ENCODE peak calls at places on chromosomes 1 and 21, in four cellular contexts. Y, Z, W and A are unnamed samples.

GRCh38 chr1:166836733-166837132 is 2.5 kb upstream of the POGK start:
- DNase-seq in W (no peak), Z (no peak), Y (no peak), A (no peak)

GRCh38 chr1:33010946-33011731 is 25.5 kb downstream of the AK2 start:
- DNase-seq in Y (no peak), W (no peak), Z (peak; percentile 72), A (peak; percentile 40)

GRCh38 chr1:57163332-57163731 is 197.5 kb upstream of the C8B start:
- DNase-seq in W (no peak), Z (no peak), Y (no peak), A (no peak)

GRCh38 chr1:218585565-218586184 is 240.5 kb downstream of the TGFB2 start:
- DNase-seq in Y (peak; percentile 29), W (no peak), Z (peak; percentile 70), A (peak; percentile 91)

GRCh38 chr1:179742717-179743678 is at the start of gene FAM163A:
- DNase-seq in Z (no peak), Y (no peak), W (no peak), A (no peak)

GRCh38 chr1:64320470-64320869 is 117.0 kb downstream of the UBE2U start:
- DNase-seq in W (no peak), Y (no peak), Z (peak; percentile 27), A (no peak)

GRCh38 chr1:10634428-10635384 is 160.0 kb downstream of the PEX14 start:
- DNase-seq in Z (no peak), W (no peak), Y (no peak), A (no peak)

GRCh38 chr1:183106166-183106565 is 79.9 kb upstream of the LAMC2 start:
- DNase-seq in Z (no peak), Y (peak; percentile 15), W (no peak), A (peak; percentile 26)

GRCh38 chr1:187067160-187067559 is 238.4 kb downstream of the PLA2G4A start:
- DNase-seq in W (no peak), Z (no peak), Y (no peak), A (no peak)

GRCh38 chr1:51297401-51298321 is 32.7 kb downstream of the TTC39A start:
- DNase-seq in Y (no peak), W (no peak), Z (no peak), A (no peak)

GRCh38 chr1:40783001-40783905 is at the start of gene KCNQ4:
- DNase-seq in Z (no peak), Y (no peak), W (no peak), A (no peak)

GRCh38 chr1:2597441-2598328 is 11.1 kb downstream of the PRXL2B start:
- DNase-seq in Z (no peak), W (no peak), Y (no peak), A (no peak)

GRCh38 chr1:1455366-1455884 is 5.9 kb downstream of the ATAD3C start:
- DNase-seq in W (no peak), Y (no peak), Z (no peak), A (no peak)

GRCh38 chr1:104072915-104073371 is 323.2 kb downstream of the AMY1C start:
- DNase-seq in Z (no peak), W (no peak), Y (no peak), A (no peak)

GRCh38 chr1:1004780-1005697 is 5.1 kb upstream of the HES4 start:
- DNase-seq in Y (no peak), Z (peak; percentile 60), W (no peak), A (peak; percentile 35)

GRCh38 chr1:83998205-83998598 is 730 bp downstream of the TTLL7 start:
- DNase-seq in Z (peak; percentile 36), W (no peak), Y (no peak), A (peak; percentile 17)

GRCh38 chr1:119968601-119969000 is 72.3 kb upstream of the ADAM30 start:
- DNase-seq in Z (no peak), Y (no peak), W (no peak), A (no peak)

GRCh38 chr1:81165963-81166362 is 634.8 kb upstream of the ADGRL2 start:
- DNase-seq in W (no peak), Y (no peak), Z (no peak), A (no peak)

GRCh38 chr1:50645147-50645546 is 221.9 kb upstream of the DMRTA2 start:
- DNase-seq in Z (no peak), W (no peak), Y (no peak), A (no peak)

GRCh38 chr1:79235221-79236002 is 228.9 kb upstream of the ADGRL4 start:
- DNase-seq in Y (no peak), Z (peak; percentile 52), W (no peak), A (peak; percentile 48)

GRCh38 chr1:7575041-7575400 is 196.1 kb upstream of the VAMP3 start:
- DNase-seq in W (no peak), Z (no peak), Y (no peak), A (no peak)

GRCh38 chr1:204202481-204202880 is 6.2 kb upstream of the KISS1 start:
- DNase-seq in Z (no peak), W (no peak), Y (no peak), A (no peak)

GRCh38 chr1:86352096-86352495 is 44.0 kb downstream of the ODF2L start:
- DNase-seq in W (no peak), Z (peak; percentile 44), Y (no peak), A (no peak)

GRCh38 chr1:91349524-91349923 is 55.1 kb downstream of the HFM1 start:
- DNase-seq in Y (no peak), W (no peak), Z (no peak), A (no peak)

GRCh38 chr21:46168238-46168637 is 12.9 kb upstream of the FTCD start:
- DNase-seq in W (no peak), Z (no peak), Y (no peak), A (no peak)

GRCh38 chr1:96388421-96389310 is 332.9 kb upstream of the PTBP2 start:
- DNase-seq in Z (peak; percentile 62), Y (peak; percentile 45), W (no peak), A (peak; percentile 78)

DNA sequence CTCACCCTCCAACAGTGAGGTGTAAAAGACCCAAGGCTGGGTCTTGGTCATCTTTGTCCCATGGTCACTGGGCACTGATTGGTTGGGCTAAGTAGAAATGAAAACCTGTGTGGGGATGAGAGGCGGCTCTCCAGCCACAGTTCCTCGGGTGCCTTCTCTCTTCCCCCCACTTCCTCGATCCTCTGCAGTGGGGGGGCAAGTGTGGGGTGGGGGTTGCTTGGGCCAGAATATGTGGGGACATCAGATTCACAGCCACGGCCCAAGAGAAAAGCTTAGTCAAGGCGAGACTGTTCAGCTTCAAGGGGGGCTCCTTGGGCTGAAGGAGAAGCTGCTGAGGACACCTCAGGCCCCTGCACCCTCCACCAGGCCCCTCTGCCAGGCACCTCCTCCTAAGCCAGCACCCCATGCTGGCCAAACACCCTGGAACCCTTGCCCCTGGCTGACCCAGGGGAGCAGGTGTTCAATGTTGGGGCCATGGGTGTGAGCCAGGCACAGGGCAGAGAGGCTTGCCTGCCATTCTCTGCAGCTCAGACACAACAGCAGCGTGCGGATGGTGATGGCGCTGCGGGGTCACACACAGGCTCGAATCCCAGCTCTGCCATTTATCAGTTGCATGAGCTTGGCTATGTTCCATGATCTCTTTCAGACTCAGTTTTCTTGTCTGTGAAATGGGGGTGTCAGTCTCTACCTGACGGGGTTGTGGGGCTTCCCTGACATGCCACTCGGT is 21.0 kb upstream of the TNFRSF1B start:
- DNase-seq in W (no peak), Y (no peak), Z (no peak), A (no peak)
- H3K4me3 ChIP-seq in W (no peak overlapping the region), Y (no peak overlapping the region), Z (no peak overlapping the region), A (no peak overlapping the region)

GRCh38 chr1:53592521-53592982 is 133.4 kb downstream of the DMRTB1 start:
- DNase-seq in Y (peak; percentile 57), Z (peak; percentile 65), W (no peak), A (peak; percentile 66)
- TF ChIP-seq CTCF in Y (no peak), Z (no peak), W (no peak), A (peak; percentile 26)

GRCh38 chr21:43325968-43326367 is 101.0 kb downstream of the SIK1 start:
- DNase-seq in W (no peak), Z (no peak), Y (no peak), A (no peak)
- H3K4me3 ChIP-seq in W (no peak overlapping the region), Z (no peak overlapping the region), Y (no peak overlapping the region), A (no peak overlapping the region)

GRCh38 chr1:70745199-70745598 is 302.4 kb downstream of the PTGER3 start:
- DNase-seq in Z (peak; percentile 2), W (no peak), Y (no peak), A (no peak)
- TF ChIP-seq CTCF in Z (peak; percentile 26), W (no peak), Y (peak; percentile 45), A (no peak)

GRCh38 chr1:8815582-8816285 is 1.7 kb downstream of the RERE start:
- DNase-seq in W (peak; percentile 74), Y (no peak), Z (peak; percentile 67), A (peak; percentile 38)
- H3K4me3 ChIP-seq in W (peak overlapping the region; percentile 69), Y (peak overlapping the region; percentile 85), Z (peak overlapping the region; percentile 84), A (peak overlapping the region; percentile 85)

GRCh38 chr21:41369105-41369914 is 7.5 kb downstream of the MX2 start:
- DNase-seq in W (no peak), Y (no peak), Z (no peak), A (no peak)
- TF ChIP-seq CTCF in W (no peak), Y (peak; percentile 29), Z (no peak), A (no peak)

DNA sequence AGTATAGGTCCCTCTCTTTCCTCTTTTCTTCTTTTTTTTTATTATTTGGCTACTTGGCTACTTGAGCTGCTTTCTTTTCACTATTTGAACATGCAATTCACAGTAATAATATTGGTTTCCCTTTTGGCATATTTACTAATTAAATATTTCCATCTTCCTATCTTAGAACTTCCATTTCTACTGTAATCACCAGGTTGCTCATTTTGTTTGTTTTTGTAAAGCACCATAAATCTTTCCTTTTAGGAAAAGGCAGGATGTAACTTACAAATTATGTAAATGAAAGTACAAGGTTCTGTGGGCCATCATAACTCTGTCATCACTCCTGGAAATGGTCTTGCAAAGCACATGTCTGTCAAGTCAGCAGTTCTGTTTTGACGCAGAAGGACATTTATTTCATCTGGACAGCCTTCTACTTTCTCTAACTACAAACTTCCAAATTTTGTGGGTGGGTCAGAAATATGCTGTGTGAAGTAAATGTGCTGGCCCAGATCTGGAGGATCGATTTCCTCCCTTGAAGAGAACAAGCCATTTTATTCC is 71.7 kb upstream of the TNFSF18 start:
- DNase-seq in Y (no peak), Z (peak; percentile 39), W (no peak), A (no peak)
- H3K4me3 ChIP-seq in Y (peak overlapping the region; percentile 37), Z (peak overlapping the region; percentile 41), W (peak overlapping the region; percentile 46), A (no peak overlapping the region)

GRCh38 chr1:181910905-181911304 is 150.6 kb downstream of the ZNF648 start:
- DNase-seq in W (no peak), Z (no peak), Y (no peak), A (no peak)
- TF ChIP-seq CTCF in W (no peak), Z (no peak), Y (no peak), A (no peak)

GRCh38 chr1:54353959-54354358 is 52.2 kb downstream of the SSBP3 start:
- DNase-seq in Y (no peak), Z (no peak), W (no peak), A (no peak)
- H3K4me3 ChIP-seq in Y (no peak overlapping the region), Z (no peak overlapping the region), W (no peak overlapping the region), A (no peak overlapping the region)

GRCh38 chr1:31642366-31642765 is 2.3 kb downstream of the PEF1 start:
- DNase-seq in Y (no peak), Z (no peak), W (no peak), A (no peak)
- TF ChIP-seq CTCF in Y (no peak), Z (no peak), W (no peak), A (no peak)